ENCODE peak calls at places on chromosome 6, in four cellular contexts. One of them, this sample, is unnamed.
A peak's percentile ranks its signal among the peaks of the same experiment; 100 is the strongest.

GRCh38 chr6:123715243-123715863 is 78.6 kb upstream of the TRDN start:
- DNase-seq in H1: no peak
- DNase-seq in GM12878: no peak
- DNase-seq in HepG2: peak; percentile 39
- DNase-seq in this sample: peak; percentile 29

GRCh38 chr6:47729019-47729418 is 30.6 kb downstream of the ADGRF4 start:
- DNase-seq in H1: no peak
- DNase-seq in GM12878: no peak
- DNase-seq in HepG2: no peak
- DNase-seq in this sample: no peak

GRCh38 chr6:116783852-116784251 is 18.3 kb upstream of the FAM162B start:
- DNase-seq in GM12878: no peak
- DNase-seq in H1: no peak
- DNase-seq in HepG2: no peak
- DNase-seq in this sample: no peak

GRCh38 chr6:18110160-18110559 is 12.3 kb downstream of the NHLRC1 start:
- DNase-seq in GM12878: no peak
- DNase-seq in H1: no peak
- DNase-seq in HepG2: no peak
- DNase-seq in this sample: no peak

GRCh38 chr6:35087361-35088280 is 53.5 kb downstream of the TCP11 start:
- DNase-seq in H1: no peak
- DNase-seq in GM12878: no peak
- DNase-seq in HepG2: no peak
- DNase-seq in this sample: no peak

GRCh38 chr6:168545428-168545827 is 104.4 kb downstream of the SMOC2 start:
- DNase-seq in HepG2: no peak
- DNase-seq in H1: no peak
- DNase-seq in GM12878: no peak
- DNase-seq in this sample: no peak

GRCh38 chr6:128208851-128209580 is 308.2 kb upstream of the THEMIS start:
- DNase-seq in GM12878: no peak
- DNase-seq in H1: no peak
- DNase-seq in HepG2: peak; percentile 14
- DNase-seq in this sample: no peak

GRCh38 chr6:9537381-9537780 is 877.5 kb downstream of the TFAP2A start:
- DNase-seq in HepG2: no peak
- DNase-seq in H1: no peak
- DNase-seq in GM12878: no peak
- DNase-seq in this sample: no peak

GRCh38 chr6:71349395-71349794 is 60.8 kb downstream of the OGFRL1 start:
- DNase-seq in GM12878: no peak
- DNase-seq in H1: no peak
- DNase-seq in HepG2: peak; percentile 2
- DNase-seq in this sample: no peak

GRCh38 chr6:126721581-126722145 is 381.7 kb downstream of the CENPW start:
- DNase-seq in HepG2: no peak
- DNase-seq in H1: no peak
- DNase-seq in GM12878: no peak
- DNase-seq in this sample: no peak

GRCh38 chr6:83430606-83431544 is at the start of gene ME1:
- DNase-seq in GM12878: peak; percentile 52
- DNase-seq in H1: peak; percentile 36
- DNase-seq in HepG2: no peak
- DNase-seq in this sample: peak; percentile 66

GRCh38 chr6:10426781-10427279 is 12.0 kb upstream of the TFAP2A start:
- DNase-seq in GM12878: no peak
- DNase-seq in H1: no peak
- DNase-seq in HepG2: no peak
- DNase-seq in this sample: no peak

GRCh38 chr6:70860044-70860443 is 96.8 kb downstream of the B3GAT2 start:
- DNase-seq in HepG2: no peak
- DNase-seq in H1: no peak
- DNase-seq in GM12878: no peak
- DNase-seq in this sample: no peak

GRCh38 chr6:168407842-168408241 is 33.1 kb upstream of the SMOC2 start:
- DNase-seq in HepG2: no peak
- DNase-seq in GM12878: no peak
- DNase-seq in H1: no peak
- DNase-seq in this sample: no peak

GRCh38 chr6:168037242-168037641 is 39.8 kb downstream of the KIF25 start:
- DNase-seq in GM12878: no peak
- DNase-seq in H1: no peak
- DNase-seq in HepG2: peak; percentile 28
- DNase-seq in this sample: no peak

DNA sequence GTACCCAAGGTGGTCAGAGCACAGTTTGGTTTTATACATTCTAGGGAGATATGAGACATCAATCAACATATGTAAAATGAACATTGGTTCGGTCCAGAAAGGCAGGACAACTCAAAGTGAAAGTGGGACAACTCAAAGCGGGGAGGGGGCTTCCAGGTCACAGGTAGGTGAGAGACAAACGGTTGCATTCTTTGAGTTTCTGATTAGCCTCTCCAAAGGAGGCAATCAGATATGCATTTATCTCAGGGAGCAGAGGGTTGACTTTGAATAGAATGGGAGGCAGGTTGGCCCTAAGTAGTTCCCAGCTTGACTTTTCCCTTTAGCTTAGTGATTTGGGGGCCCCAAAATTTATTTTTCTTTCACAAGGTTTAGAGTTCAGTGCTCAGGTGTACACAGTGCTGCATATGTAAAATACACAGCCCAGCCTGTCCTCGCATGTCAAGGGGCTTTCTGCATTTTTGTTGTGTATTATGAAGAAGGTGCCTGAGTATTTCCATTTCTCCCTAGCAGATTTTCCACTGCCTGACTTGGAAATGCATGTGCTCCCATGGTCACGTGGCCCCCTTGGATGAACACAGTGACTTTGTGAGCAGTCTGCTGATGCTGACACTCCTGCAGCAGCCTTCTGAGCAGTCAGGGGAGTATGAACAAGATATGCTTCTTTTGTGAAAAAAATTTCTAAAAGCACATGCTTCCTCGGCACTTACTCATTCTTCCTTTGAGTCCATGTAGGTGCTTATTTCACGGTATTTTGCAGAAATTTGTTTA is 108.5 kb upstream of the GPR6 start:
- DNase-seq in GM12878: no peak
- DNase-seq in HepG2: no peak
- DNase-seq in H1: no peak
- DNase-seq in this sample: no peak
- TF ChIP-seq SUZ12 in GM12878: no peak
- TF ChIP-seq SUZ12 in HepG2: no peak
- TF ChIP-seq SUZ12 in H1: no peak
- TF ChIP-seq SUZ12 in this sample: no peak

GRCh38 chr6:25404094-25404493 is 124.9 kb downstream of the CARMIL1 start:
- DNase-seq in H1: no peak
- DNase-seq in HepG2: no peak
- DNase-seq in GM12878: no peak
- DNase-seq in this sample: no peak

GRCh38 chr6:25402125-25402524 is 123.0 kb downstream of the CARMIL1 start:
- DNase-seq in H1: no peak
- DNase-seq in HepG2: no peak
- DNase-seq in GM12878: no peak
- DNase-seq in this sample: no peak

GRCh38 chr6:25401711-25402110 is 122.5 kb downstream of the CARMIL1 start:
- DNase-seq in HepG2: no peak
- DNase-seq in GM12878: no peak
- DNase-seq in H1: no peak
- DNase-seq in this sample: no peak

GRCh38 chr6:25404693-25405169 is 125.6 kb downstream of the CARMIL1 start:
- DNase-seq in H1: no peak
- DNase-seq in HepG2: no peak
- DNase-seq in GM12878: peak; percentile 90
- DNase-seq in this sample: no peak

DNA sequence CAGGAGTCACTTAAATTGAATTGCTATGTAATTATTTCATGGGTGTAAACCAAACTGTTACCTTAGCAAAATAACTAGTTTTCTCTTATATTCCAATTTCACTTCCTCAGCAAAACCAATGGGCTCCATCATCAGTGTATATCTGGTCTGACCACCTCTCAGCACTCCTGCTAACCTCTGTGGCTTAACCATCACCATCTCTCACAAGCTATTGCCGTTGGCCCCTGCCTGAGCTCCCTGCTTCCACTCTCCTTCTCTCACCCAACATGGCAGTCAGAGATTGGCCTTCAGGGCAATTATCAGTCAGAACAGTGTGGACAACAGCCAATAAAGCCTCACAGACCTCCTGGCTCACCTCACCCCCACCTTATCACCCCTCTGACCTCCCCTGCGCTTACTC is 124.0 kb downstream of the CARMIL1 start:
- DNase-seq in HepG2: no peak
- DNase-seq in H1: no peak
- DNase-seq in GM12878: no peak
- DNase-seq in this sample: no peak
- TF ChIP-seq SP1 in HepG2: no peak
- TF ChIP-seq SP1 in H1: no peak
- TF ChIP-seq SP1 in GM12878: no peak
- TF ChIP-seq SP1 in this sample: no peak

GRCh38 chr6:109139109-109139508 is 43.8 kb downstream of the CEP57L1 start:
- DNase-seq in H1: no peak
- DNase-seq in GM12878: no peak
- DNase-seq in HepG2: peak; percentile 39
- DNase-seq in this sample: no peak
- TF ChIP-seq SUZ12 in H1: no peak
- TF ChIP-seq SUZ12 in GM12878: no peak
- TF ChIP-seq SUZ12 in HepG2: no peak
- TF ChIP-seq SUZ12 in this sample: no peak

DNA sequence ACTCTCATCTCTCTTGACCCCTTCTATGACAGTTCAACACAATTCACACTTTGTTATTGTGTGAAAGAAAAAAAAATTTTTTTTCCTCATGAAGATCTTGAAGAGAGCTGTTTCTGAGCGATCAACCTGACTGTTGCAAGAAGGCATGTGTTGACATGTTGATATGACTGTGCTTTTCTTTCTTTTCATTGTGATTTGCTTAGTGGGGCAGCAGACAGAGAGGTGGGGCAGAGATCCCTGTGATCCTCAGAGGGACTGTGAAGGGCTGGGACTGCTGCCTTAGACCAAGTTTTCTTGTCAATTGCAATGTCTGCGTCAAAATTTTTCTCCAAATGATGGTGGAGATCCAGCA is 70.8 kb upstream of the IYD start:
- DNase-seq in H1: no peak
- DNase-seq in HepG2: no peak
- DNase-seq in GM12878: no peak
- DNase-seq in this sample: no peak
- TF ChIP-seq SP1 in H1: no peak
- TF ChIP-seq SP1 in HepG2: no peak
- TF ChIP-seq SP1 in GM12878: no peak
- TF ChIP-seq SP1 in this sample: no peak

GRCh38 chr6:43942011-43942442 is 172.0 kb downstream of the VEGFA start:
- DNase-seq in GM12878: no peak
- DNase-seq in H1: no peak
- DNase-seq in HepG2: no peak
- DNase-seq in this sample: no peak

GRCh38 chr6:43943099-43943766 is 173.2 kb downstream of the VEGFA start:
- DNase-seq in H1: no peak
- DNase-seq in HepG2: no peak
- DNase-seq in GM12878: no peak
- DNase-seq in this sample: no peak

GRCh38 chr6:43944908-43945777 is 175.1 kb downstream of the VEGFA start:
- DNase-seq in GM12878: no peak
- DNase-seq in H1: no peak
- DNase-seq in HepG2: no peak
- DNase-seq in this sample: no peak

GRCh38 chr6:43942616-43943015 is 172.6 kb downstream of the VEGFA start:
- DNase-seq in HepG2: no peak
- DNase-seq in H1: no peak
- DNase-seq in GM12878: no peak
- DNase-seq in this sample: no peak

DNA sequence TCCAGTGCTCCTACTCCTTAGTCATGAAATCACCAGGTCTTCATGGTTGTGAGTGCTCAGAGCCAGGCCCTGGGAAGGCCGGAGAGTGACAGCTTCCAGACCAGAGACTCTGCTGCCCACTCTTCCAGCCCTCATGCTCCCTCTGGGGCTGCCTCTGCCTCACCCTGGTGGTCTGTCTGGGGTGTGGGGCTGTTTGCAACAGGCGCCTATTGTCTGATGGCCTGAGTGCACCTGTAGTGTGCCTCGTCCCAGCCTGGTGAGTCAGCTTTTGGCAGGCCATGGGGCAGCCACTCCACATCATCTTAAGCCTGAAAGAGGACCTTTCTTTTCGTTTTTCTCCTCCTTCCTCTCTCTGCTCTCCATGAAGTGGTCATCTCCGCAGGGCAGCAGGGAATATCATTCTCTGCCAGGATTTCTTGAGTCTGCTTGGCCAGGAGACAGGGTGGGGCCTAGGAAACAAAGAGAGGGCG is 173.8 kb downstream of the VEGFA start:
- DNase-seq in H1: no peak
- DNase-seq in GM12878: no peak
- DNase-seq in HepG2: no peak
- DNase-seq in this sample: no peak
- TF ChIP-seq SUZ12 in H1: no peak
- TF ChIP-seq SUZ12 in GM12878: no peak
- TF ChIP-seq SUZ12 in HepG2: no peak
- TF ChIP-seq SUZ12 in this sample: no peak